ENCODE peak calls at places on chromosomes 13 and 19, in four cellular contexts. One of them, this sample, is unnamed.

GRCh38 chr19:32012206-32012605 is 333.2 kb upstream of the ZNF507 start:
- DNase-seq in CD8-positive, alpha-beta memory T cell: no peak
- DNase-seq in GM12892: no peak
- DNase-seq in esophagus muscularis mucosa: peak
- DNase-seq in this sample: no peak

GRCh38 chr13:105928901-105929300 is 606.6 kb downstream of the EFNB2 start:
- DNase-seq in CD8-positive, alpha-beta memory T cell: no peak
- DNase-seq in GM12892: no peak
- DNase-seq in esophagus muscularis mucosa: no peak
- DNase-seq in this sample: no peak

GRCh38 chr13:45659536-45659935 is 42.6 kb upstream of the CBY2 start:
- DNase-seq in GM12892: no peak
- DNase-seq in esophagus muscularis mucosa: no peak
- DNase-seq in CD8-positive, alpha-beta memory T cell: no peak
- DNase-seq in this sample: no peak

GRCh38 chr13:53672005-53672404 is 643.4 kb downstream of the OLFM4 start:
- DNase-seq in GM12892: no peak
- DNase-seq in esophagus muscularis mucosa: no peak
- DNase-seq in CD8-positive, alpha-beta memory T cell: no peak
- DNase-seq in this sample: no peak

GRCh38 chr19:18419195-18419698 is at the start of gene SSBP4:
- DNase-seq in esophagus muscularis mucosa: no peak
- DNase-seq in GM12892: peak
- DNase-seq in CD8-positive, alpha-beta memory T cell: peak
- DNase-seq in this sample: peak

GRCh38 chr13:35891973-35892441 is 239.2 kb downstream of the DCLK1 start:
- DNase-seq in CD8-positive, alpha-beta memory T cell: no peak
- DNase-seq in GM12892: no peak
- DNase-seq in esophagus muscularis mucosa: no peak
- DNase-seq in this sample: no peak

GRCh38 chr19:30146346-30146745 is 204.3 kb downstream of the URI1 start:
- DNase-seq in CD8-positive, alpha-beta memory T cell: no peak
- DNase-seq in GM12892: no peak
- DNase-seq in esophagus muscularis mucosa: no peak
- DNase-seq in this sample: no peak

GRCh38 chr19:3471954-3472655 is 8.2 kb downstream of the SMIM24 start:
- DNase-seq in CD8-positive, alpha-beta memory T cell: no peak
- DNase-seq in GM12892: no peak
- DNase-seq in esophagus muscularis mucosa: no peak
- DNase-seq in this sample: peak

GRCh38 chr19:17539288-17540117 is 15.9 kb upstream of the COLGALT1 start:
- DNase-seq in CD8-positive, alpha-beta memory T cell: peak
- DNase-seq in GM12892: peak
- DNase-seq in esophagus muscularis mucosa: peak
- DNase-seq in this sample: peak

GRCh38 chr13:98959775-98960325 is 18.0 kb downstream of the DOCK9 start:
- DNase-seq in CD8-positive, alpha-beta memory T cell: no peak
- DNase-seq in GM12892: no peak
- DNase-seq in esophagus muscularis mucosa: no peak
- DNase-seq in this sample: no peak

GRCh38 chr13:24279267-24279666 is 30.1 kb upstream of the C1QTNF9 start:
- DNase-seq in CD8-positive, alpha-beta memory T cell: no peak
- DNase-seq in GM12892: no peak
- DNase-seq in esophagus muscularis mucosa: no peak
- DNase-seq in this sample: no peak

GRCh38 chr13:94761407-94761806 is 49.1 kb upstream of the SOX21 start:
- DNase-seq in CD8-positive, alpha-beta memory T cell: no peak
- DNase-seq in esophagus muscularis mucosa: no peak
- DNase-seq in GM12892: no peak
- DNase-seq in this sample: no peak

GRCh38 chr19:32550666-32551065 is 30.3 kb upstream of the PDCD5 start:
- DNase-seq in esophagus muscularis mucosa: no peak
- DNase-seq in CD8-positive, alpha-beta memory T cell: no peak
- DNase-seq in GM12892: no peak
- DNase-seq in this sample: no peak

GRCh38 chr19:45455707-45456499 is 11.9 kb upstream of the FOSB start:
- DNase-seq in esophagus muscularis mucosa: peak
- DNase-seq in CD8-positive, alpha-beta memory T cell: peak
- DNase-seq in GM12892: no peak
- DNase-seq in this sample: peak

GRCh38 chr13:91323349-91323748 is 24.1 kb upstream of the MIR17HG start:
- DNase-seq in CD8-positive, alpha-beta memory T cell: no peak
- DNase-seq in GM12892: no peak
- DNase-seq in esophagus muscularis mucosa: no peak
- DNase-seq in this sample: no peak

GRCh38 chr13:113920606-113921306 is 53.1 kb downstream of the C13orf46 start:
- DNase-seq in esophagus muscularis mucosa: no peak
- DNase-seq in GM12892: no peak
- DNase-seq in CD8-positive, alpha-beta memory T cell: no peak
- DNase-seq in this sample: no peak

GRCh38 chr13:33722216-33722900 is 95.6 kb upstream of the RFC3 start:
- DNase-seq in GM12892: no peak
- DNase-seq in esophagus muscularis mucosa: no peak
- DNase-seq in CD8-positive, alpha-beta memory T cell: no peak
- DNase-seq in this sample: no peak

GRCh38 chr19:47626238-47626637 is 17.3 kb downstream of the BICRA start:
- DNase-seq in CD8-positive, alpha-beta memory T cell: no peak
- DNase-seq in GM12892: no peak
- DNase-seq in esophagus muscularis mucosa: no peak
- DNase-seq in this sample: no peak

GRCh38 chr13:97262058-97262457 is 39.9 kb downstream of the MBNL2 start:
- DNase-seq in esophagus muscularis mucosa: no peak
- DNase-seq in GM12892: no peak
- DNase-seq in CD8-positive, alpha-beta memory T cell: no peak
- DNase-seq in this sample: no peak

GRCh38 chr19:5048091-5048726 is 79.3 kb downstream of the KDM4B start:
- DNase-seq in GM12892: peak
- DNase-seq in esophagus muscularis mucosa: no peak
- DNase-seq in CD8-positive, alpha-beta memory T cell: peak
- DNase-seq in this sample: peak

GRCh38 chr19:52542984-52543664 is 15.7 kb downstream of the ZNF808 start:
- DNase-seq in esophagus muscularis mucosa: no peak
- DNase-seq in GM12892: no peak
- DNase-seq in CD8-positive, alpha-beta memory T cell: peak
- DNase-seq in this sample: peak

GRCh38 chr13:101712026-101712348 is 259.5 kb downstream of the ITGBL1 start:
- DNase-seq in GM12892: no peak
- DNase-seq in CD8-positive, alpha-beta memory T cell: no peak
- DNase-seq in esophagus muscularis mucosa: no peak
- DNase-seq in this sample: no peak

GRCh38 chr19:38514812-38515633 is 81.5 kb downstream of the RYR1 start:
- DNase-seq in esophagus muscularis mucosa: peak
- DNase-seq in CD8-positive, alpha-beta memory T cell: peak
- DNase-seq in GM12892: peak
- DNase-seq in this sample: peak

GRCh38 chr19:34096020-34096915 is 76.0 kb upstream of the LSM14A start:
- DNase-seq in CD8-positive, alpha-beta memory T cell: no peak
- DNase-seq in esophagus muscularis mucosa: no peak
- DNase-seq in GM12892: no peak
- DNase-seq in this sample: peak

GRCh38 chr19:7902796-7903243 is 857 bp upstream of the MAP2K7 start:
- DNase-seq in esophagus muscularis mucosa: no peak
- DNase-seq in CD8-positive, alpha-beta memory T cell: no peak
- DNase-seq in GM12892: no peak
- DNase-seq in this sample: no peak

GRCh38 chr13:73872397-73872796 is 261.8 kb downstream of the KLF12 start:
- DNase-seq in GM12892: no peak
- DNase-seq in CD8-positive, alpha-beta memory T cell: no peak
- DNase-seq in esophagus muscularis mucosa: no peak
- DNase-seq in this sample: no peak

GRCh38 chr13:94479559-94480095 is at the start of gene DCT:
- DNase-seq in CD8-positive, alpha-beta memory T cell: no peak
- DNase-seq in GM12892: no peak
- DNase-seq in esophagus muscularis mucosa: no peak
- DNase-seq in this sample: no peak